ENCODE peak calls at places on chromosomes 4 and X, in ten cellular contexts. One of them, this sample, is unnamed.

GRCh38 chr4:15996773-15997172 is 33.8 kb upstream of the FGFBP2 start:
- DNase-seq in progenitor cell of endocrine pancreas: no peak
- DNase-seq in CD4-positive, alpha-beta T cell: no peak
- DNase-seq in cardiac fibroblast: peak
- DNase-seq in ovary: no peak
- DNase-seq in mucosa of descending colon: no peak
- DNase-seq in bronchial epithelial cell: no peak
- DNase-seq in neural crest cell: no peak
- DNase-seq in choroid plexus epithelial cell: peak
- DNase-seq in AG04450: no peak
- DNase-seq in this sample: no peak

GRCh38 chrX:53383376-53384087 is 38.9 kb downstream of the SMC1A start:
- DNase-seq in neural crest cell: no peak
- DNase-seq in mucosa of descending colon: no peak
- DNase-seq in ovary: no peak
- DNase-seq in AG04450: no peak
- DNase-seq in choroid plexus epithelial cell: peak
- DNase-seq in cardiac fibroblast: no peak
- DNase-seq in CD4-positive, alpha-beta T cell: no peak
- DNase-seq in bronchial epithelial cell: peak
- DNase-seq in progenitor cell of endocrine pancreas: no peak
- DNase-seq in this sample: no peak

GRCh38 chr4:16293205-16293860 is 67.1 kb upstream of the TAPT1 start:
- DNase-seq in CD4-positive, alpha-beta T cell: no peak
- DNase-seq in choroid plexus epithelial cell: no peak
- DNase-seq in progenitor cell of endocrine pancreas: no peak
- DNase-seq in mucosa of descending colon: no peak
- DNase-seq in AG04450: no peak
- DNase-seq in bronchial epithelial cell: no peak
- DNase-seq in cardiac fibroblast: no peak
- DNase-seq in neural crest cell: no peak
- DNase-seq in ovary: no peak
- DNase-seq in this sample: no peak

GRCh38 chr4:2796261-2797187 is 3.6 kb downstream of the SH3BP2 start:
- DNase-seq in CD4-positive, alpha-beta T cell: no peak
- DNase-seq in choroid plexus epithelial cell: peak
- DNase-seq in mucosa of descending colon: peak
- DNase-seq in AG04450: no peak
- DNase-seq in ovary: peak
- DNase-seq in bronchial epithelial cell: peak
- DNase-seq in progenitor cell of endocrine pancreas: no peak
- DNase-seq in neural crest cell: no peak
- DNase-seq in cardiac fibroblast: no peak
- DNase-seq in this sample: peak

GRCh38 chr4:56907009-56907408 is 691 bp upstream of the REST start:
- DNase-seq in cardiac fibroblast: no peak
- DNase-seq in progenitor cell of endocrine pancreas: no peak
- DNase-seq in neural crest cell: no peak
- DNase-seq in bronchial epithelial cell: no peak
- DNase-seq in choroid plexus epithelial cell: no peak
- DNase-seq in AG04450: no peak
- DNase-seq in mucosa of descending colon: peak
- DNase-seq in ovary: peak
- DNase-seq in CD4-positive, alpha-beta T cell: peak
- DNase-seq in this sample: no peak

GRCh38 chr4:153152453-153153338 is 51.5 kb upstream of the TRIM2 start:
- DNase-seq in neural crest cell: peak
- DNase-seq in CD4-positive, alpha-beta T cell: peak
- DNase-seq in AG04450: no peak
- DNase-seq in mucosa of descending colon: peak
- DNase-seq in progenitor cell of endocrine pancreas: peak
- DNase-seq in bronchial epithelial cell: no peak
- DNase-seq in choroid plexus epithelial cell: peak
- DNase-seq in ovary: peak
- DNase-seq in cardiac fibroblast: peak
- DNase-seq in this sample: peak

GRCh38 chrX:70452143-70452733 is 7.6 kb downstream of the DLG3 start:
- DNase-seq in AG04450: no peak
- DNase-seq in mucosa of descending colon: peak
- DNase-seq in neural crest cell: peak
- DNase-seq in progenitor cell of endocrine pancreas: peak
- DNase-seq in cardiac fibroblast: peak
- DNase-seq in choroid plexus epithelial cell: peak
- DNase-seq in CD4-positive, alpha-beta T cell: peak
- DNase-seq in ovary: peak
- DNase-seq in bronchial epithelial cell: no peak
- DNase-seq in this sample: peak

GRCh38 chrX:71621644-71622346 is 3.5 kb upstream of the CXCR3 start:
- DNase-seq in CD4-positive, alpha-beta T cell: no peak
- DNase-seq in bronchial epithelial cell: no peak
- DNase-seq in mucosa of descending colon: peak
- DNase-seq in neural crest cell: no peak
- DNase-seq in AG04450: no peak
- DNase-seq in choroid plexus epithelial cell: peak
- DNase-seq in progenitor cell of endocrine pancreas: no peak
- DNase-seq in cardiac fibroblast: peak
- DNase-seq in ovary: no peak
- DNase-seq in this sample: no peak

GRCh38 chr4:190014771-190015537 is 12.1 kb downstream of the FRG2 start:
- DNase-seq in neural crest cell: no peak
- DNase-seq in ovary: no peak
- DNase-seq in CD4-positive, alpha-beta T cell: no peak
- DNase-seq in cardiac fibroblast: no peak
- DNase-seq in AG04450: no peak
- DNase-seq in choroid plexus epithelial cell: peak
- DNase-seq in mucosa of descending colon: no peak
- DNase-seq in progenitor cell of endocrine pancreas: no peak
- DNase-seq in bronchial epithelial cell: no peak
- DNase-seq in this sample: peak

GRCh38 chr4:93648258-93648657 is 180.3 kb upstream of the ATOH1 start:
- DNase-seq in cardiac fibroblast: no peak
- DNase-seq in bronchial epithelial cell: no peak
- DNase-seq in AG04450: no peak
- DNase-seq in mucosa of descending colon: no peak
- DNase-seq in choroid plexus epithelial cell: no peak
- DNase-seq in ovary: no peak
- DNase-seq in CD4-positive, alpha-beta T cell: no peak
- DNase-seq in neural crest cell: no peak
- DNase-seq in progenitor cell of endocrine pancreas: no peak
- DNase-seq in this sample: no peak

GRCh38 chr4:144338834-144339233 is 198.3 kb upstream of the GYPA start:
- DNase-seq in mucosa of descending colon: no peak
- DNase-seq in neural crest cell: no peak
- DNase-seq in CD4-positive, alpha-beta T cell: no peak
- DNase-seq in progenitor cell of endocrine pancreas: no peak
- DNase-seq in bronchial epithelial cell: no peak
- DNase-seq in choroid plexus epithelial cell: no peak
- DNase-seq in ovary: no peak
- DNase-seq in cardiac fibroblast: no peak
- DNase-seq in AG04450: no peak
- DNase-seq in this sample: no peak

GRCh38 chr4:25154594-25155265 is 5.5 kb downstream of the SEPSECS start:
- DNase-seq in neural crest cell: no peak
- DNase-seq in AG04450: no peak
- DNase-seq in CD4-positive, alpha-beta T cell: no peak
- DNase-seq in mucosa of descending colon: peak
- DNase-seq in ovary: no peak
- DNase-seq in bronchial epithelial cell: no peak
- DNase-seq in choroid plexus epithelial cell: no peak
- DNase-seq in progenitor cell of endocrine pancreas: no peak
- DNase-seq in cardiac fibroblast: no peak
- DNase-seq in this sample: no peak

GRCh38 chrX:79601336-79602131 is 234.4 kb upstream of the ITM2A start:
- DNase-seq in AG04450: no peak
- DNase-seq in bronchial epithelial cell: no peak
- DNase-seq in CD4-positive, alpha-beta T cell: no peak
- DNase-seq in neural crest cell: no peak
- DNase-seq in ovary: no peak
- DNase-seq in cardiac fibroblast: no peak
- DNase-seq in progenitor cell of endocrine pancreas: no peak
- DNase-seq in mucosa of descending colon: peak
- DNase-seq in choroid plexus epithelial cell: no peak
- DNase-seq in this sample: no peak

GRCh38 chr4:97819314-97819713 is 324.0 kb downstream of the STPG2 start:
- DNase-seq in CD4-positive, alpha-beta T cell: no peak
- DNase-seq in neural crest cell: no peak
- DNase-seq in choroid plexus epithelial cell: no peak
- DNase-seq in bronchial epithelial cell: peak
- DNase-seq in ovary: no peak
- DNase-seq in progenitor cell of endocrine pancreas: no peak
- DNase-seq in mucosa of descending colon: no peak
- DNase-seq in cardiac fibroblast: no peak
- DNase-seq in AG04450: no peak
- DNase-seq in this sample: no peak

GRCh38 chr4:98939892-98940298 is 11.0 kb upstream of the EIF4E start:
- DNase-seq in bronchial epithelial cell: peak
- DNase-seq in AG04450: peak
- DNase-seq in ovary: no peak
- DNase-seq in progenitor cell of endocrine pancreas: no peak
- DNase-seq in choroid plexus epithelial cell: peak
- DNase-seq in cardiac fibroblast: peak
- DNase-seq in CD4-positive, alpha-beta T cell: no peak
- DNase-seq in neural crest cell: peak
- DNase-seq in mucosa of descending colon: peak
- DNase-seq in this sample: peak
- TF ChIP-seq CTCF in bronchial epithelial cell: peak
- TF ChIP-seq CTCF in AG04450: peak
- TF ChIP-seq CTCF in ovary: peak
- TF ChIP-seq CTCF in progenitor cell of endocrine pancreas: peak
- TF ChIP-seq CTCF in choroid plexus epithelial cell: peak
- TF ChIP-seq CTCF in cardiac fibroblast: peak
- TF ChIP-seq CTCF in CD4-positive, alpha-beta T cell: peak
- TF ChIP-seq CTCF in neural crest cell: peak
- TF ChIP-seq CTCF in mucosa of descending colon: peak
- TF ChIP-seq CTCF in this sample: peak

DNA sequence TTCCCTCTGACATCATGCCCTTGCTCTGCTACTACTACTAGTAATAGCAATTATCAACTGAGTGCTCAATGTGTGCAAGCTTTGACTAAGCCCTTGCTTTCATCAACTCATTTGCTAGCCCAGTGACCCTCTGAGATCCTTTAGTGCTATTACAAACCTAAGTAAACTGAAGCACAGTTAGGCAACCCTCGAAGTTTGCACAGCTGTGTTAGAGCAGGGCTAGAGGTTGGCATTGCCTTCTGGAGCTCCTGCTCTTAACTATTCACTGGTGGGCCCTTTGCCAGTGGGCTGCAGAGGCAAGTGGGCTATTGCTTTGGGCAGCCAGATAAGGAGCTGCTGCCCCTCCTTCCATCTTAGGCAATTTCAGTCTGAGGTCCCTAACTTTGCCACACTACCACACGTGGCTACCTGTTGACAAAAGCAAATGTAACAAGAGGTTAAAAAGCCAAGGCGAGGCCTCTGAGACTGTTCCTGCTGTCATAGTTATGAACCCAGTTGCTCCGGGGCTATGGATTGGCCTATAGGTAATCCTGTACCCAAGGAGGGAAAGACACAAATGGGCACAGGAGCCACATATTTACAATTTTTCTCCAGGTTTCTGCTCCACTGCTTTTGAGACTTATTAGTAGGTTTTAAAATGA is 41.5 kb upstream of the ANKRD50 start:
- DNase-seq in AG04450: no peak
- DNase-seq in mucosa of descending colon: no peak
- DNase-seq in cardiac fibroblast: no peak
- DNase-seq in ovary: no peak
- DNase-seq in progenitor cell of endocrine pancreas: no peak
- DNase-seq in choroid plexus epithelial cell: no peak
- DNase-seq in CD4-positive, alpha-beta T cell: no peak
- DNase-seq in bronchial epithelial cell: peak
- DNase-seq in neural crest cell: no peak
- DNase-seq in this sample: no peak
- TF ChIP-seq CTCF in AG04450: no peak
- TF ChIP-seq CTCF in mucosa of descending colon: no peak
- TF ChIP-seq CTCF in cardiac fibroblast: no peak
- TF ChIP-seq CTCF in ovary: no peak
- TF ChIP-seq CTCF in progenitor cell of endocrine pancreas: no peak
- TF ChIP-seq CTCF in choroid plexus epithelial cell: no peak
- TF ChIP-seq CTCF in CD4-positive, alpha-beta T cell: no peak
- TF ChIP-seq CTCF in bronchial epithelial cell: no peak
- TF ChIP-seq CTCF in neural crest cell: no peak
- TF ChIP-seq CTCF in this sample: no peak

DNA sequence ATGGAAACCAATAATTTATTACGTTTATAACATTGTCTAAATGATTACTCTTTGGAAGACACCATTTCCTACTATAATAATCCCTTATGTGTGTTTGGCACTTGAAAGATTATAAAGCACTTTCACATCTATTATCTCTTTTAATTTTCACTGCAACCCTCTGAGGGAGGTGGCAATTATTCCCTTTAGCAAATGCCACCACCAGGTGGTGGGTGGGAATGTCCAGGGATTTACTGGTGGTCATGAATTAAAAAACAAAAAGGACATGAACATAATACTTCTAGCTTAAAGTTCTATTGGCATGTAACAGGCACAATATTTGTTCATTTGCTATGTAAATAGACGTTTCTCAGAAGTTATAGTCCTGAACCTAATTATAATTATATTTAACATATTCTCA is 1.2 kb upstream of the MGARP start:
- DNase-seq in AG04450: no peak
- DNase-seq in bronchial epithelial cell: no peak
- DNase-seq in ovary: no peak
- DNase-seq in neural crest cell: no peak
- DNase-seq in cardiac fibroblast: no peak
- DNase-seq in progenitor cell of endocrine pancreas: no peak
- DNase-seq in choroid plexus epithelial cell: peak
- DNase-seq in mucosa of descending colon: no peak
- DNase-seq in CD4-positive, alpha-beta T cell: no peak
- DNase-seq in this sample: no peak
- TF ChIP-seq CTCF in AG04450: peak
- TF ChIP-seq CTCF in bronchial epithelial cell: no peak
- TF ChIP-seq CTCF in ovary: no peak
- TF ChIP-seq CTCF in neural crest cell: peak
- TF ChIP-seq CTCF in cardiac fibroblast: peak
- TF ChIP-seq CTCF in progenitor cell of endocrine pancreas: peak
- TF ChIP-seq CTCF in choroid plexus epithelial cell: peak
- TF ChIP-seq CTCF in mucosa of descending colon: no peak
- TF ChIP-seq CTCF in CD4-positive, alpha-beta T cell: no peak
- TF ChIP-seq CTCF in this sample: peak

GRCh38 chrX:74551934-74552333 is 62.5 kb downstream of the RLIM start:
- DNase-seq in mucosa of descending colon: no peak
- DNase-seq in progenitor cell of endocrine pancreas: no peak
- DNase-seq in cardiac fibroblast: no peak
- DNase-seq in ovary: no peak
- DNase-seq in choroid plexus epithelial cell: no peak
- DNase-seq in neural crest cell: no peak
- DNase-seq in CD4-positive, alpha-beta T cell: no peak
- DNase-seq in AG04450: no peak
- DNase-seq in bronchial epithelial cell: no peak
- DNase-seq in this sample: no peak

DNA sequence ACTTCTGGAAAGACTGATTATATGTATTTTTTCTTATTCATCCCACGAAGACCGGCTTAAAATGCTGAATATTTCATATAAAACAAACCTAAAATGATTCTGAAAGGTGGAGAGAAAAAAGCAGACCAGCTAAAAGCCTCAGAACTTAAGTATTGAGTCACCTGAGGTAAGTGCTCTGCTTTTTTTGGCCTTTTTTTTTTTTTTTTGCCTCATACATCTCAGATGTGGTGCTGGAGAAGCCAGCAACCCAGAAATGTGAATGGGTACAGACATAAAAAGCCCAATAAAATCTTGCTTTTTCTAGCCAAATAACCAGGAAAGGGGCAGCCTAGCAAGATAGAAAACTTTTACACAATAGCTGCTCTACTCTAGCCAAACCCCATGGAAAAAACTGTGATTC is 57.0 kb downstream of the RLIM start:
- DNase-seq in choroid plexus epithelial cell: no peak
- DNase-seq in progenitor cell of endocrine pancreas: no peak
- DNase-seq in cardiac fibroblast: no peak
- DNase-seq in bronchial epithelial cell: no peak
- DNase-seq in mucosa of descending colon: no peak
- DNase-seq in ovary: no peak
- DNase-seq in neural crest cell: no peak
- DNase-seq in AG04450: no peak
- DNase-seq in CD4-positive, alpha-beta T cell: no peak
- DNase-seq in this sample: no peak
- TF ChIP-seq CTCF in choroid plexus epithelial cell: no peak
- TF ChIP-seq CTCF in progenitor cell of endocrine pancreas: no peak
- TF ChIP-seq CTCF in cardiac fibroblast: no peak
- TF ChIP-seq CTCF in bronchial epithelial cell: no peak
- TF ChIP-seq CTCF in mucosa of descending colon: no peak
- TF ChIP-seq CTCF in ovary: no peak
- TF ChIP-seq CTCF in neural crest cell: no peak
- TF ChIP-seq CTCF in AG04450: no peak
- TF ChIP-seq CTCF in CD4-positive, alpha-beta T cell: no peak
- TF ChIP-seq CTCF in this sample: no peak

This sample was measured in endothelial cell.